ENCODE peak calls at places on chromosomes 16 and 17, in seven cellular contexts. One of them, this sample, is unnamed.

GRCh38 chr16:53357955-53358354 is 76.3 kb upstream of the RBL2 start:
- DNase-seq in stimulated activated CD8-positive, alpha-beta memory T cell treated with anti-CD3 and anti-CD28 coated beads, Interleukin-12 subunit alpha, Interleukin-12 subunit beta, amount 100 ng/mL, for 1 hour: no peak
- DNase-seq in Kasumi-1: no peak
- DNase-seq in pulmonary artery endothelial cell: no peak
- DNase-seq in NCI-H2171 treated with DMSO at 0.1 percent for 48 hours: no peak
- DNase-seq in GM13976: no peak
- DNase-seq in GM03348: no peak
- DNase-seq in this sample: no peak

GRCh38 chr16:14378131-14378551 is 251.9 kb downstream of the PARN start:
- DNase-seq in stimulated activated CD8-positive, alpha-beta memory T cell treated with anti-CD3 and anti-CD28 coated beads, Interleukin-12 subunit alpha, Interleukin-12 subunit beta, amount 100 ng/mL, for 1 hour: no peak
- DNase-seq in Kasumi-1: no peak
- DNase-seq in pulmonary artery endothelial cell: no peak
- DNase-seq in NCI-H2171 treated with DMSO at 0.1 percent for 48 hours: peak
- DNase-seq in GM13976: no peak
- DNase-seq in GM03348: peak
- DNase-seq in this sample: no peak

GRCh38 chr17:40312131-40312731 is 3.3 kb downstream of the RARA start:
- DNase-seq in stimulated activated CD8-positive, alpha-beta memory T cell treated with anti-CD3 and anti-CD28 coated beads, Interleukin-12 subunit alpha, Interleukin-12 subunit beta, amount 100 ng/mL, for 1 hour: no peak
- DNase-seq in Kasumi-1: no peak
- DNase-seq in pulmonary artery endothelial cell: no peak
- DNase-seq in NCI-H2171 treated with DMSO at 0.1 percent for 48 hours: no peak
- DNase-seq in GM13976: peak
- DNase-seq in GM03348: no peak
- DNase-seq in this sample: no peak

GRCh38 chr16:57314161-57314785 is 29.8 kb upstream of the PLLP start:
- DNase-seq in stimulated activated CD8-positive, alpha-beta memory T cell treated with anti-CD3 and anti-CD28 coated beads, Interleukin-12 subunit alpha, Interleukin-12 subunit beta, amount 100 ng/mL, for 1 hour: no peak
- DNase-seq in Kasumi-1: no peak
- DNase-seq in pulmonary artery endothelial cell: no peak
- DNase-seq in NCI-H2171 treated with DMSO at 0.1 percent for 48 hours: no peak
- DNase-seq in GM13976: peak
- DNase-seq in GM03348: no peak
- DNase-seq in this sample: no peak

GRCh38 chr17:80453980-80454556 is 22.3 kb downstream of the NPTX1 start:
- DNase-seq in stimulated activated CD8-positive, alpha-beta memory T cell treated with anti-CD3 and anti-CD28 coated beads, Interleukin-12 subunit alpha, Interleukin-12 subunit beta, amount 100 ng/mL, for 1 hour: no peak
- DNase-seq in Kasumi-1: no peak
- DNase-seq in pulmonary artery endothelial cell: no peak
- DNase-seq in NCI-H2171 treated with DMSO at 0.1 percent for 48 hours: no peak
- DNase-seq in GM13976: no peak
- DNase-seq in GM03348: no peak
- DNase-seq in this sample: no peak

GRCh38 chr17:13113821-13114525 is 96.1 kb upstream of the ELAC2 start:
- DNase-seq in stimulated activated CD8-positive, alpha-beta memory T cell treated with anti-CD3 and anti-CD28 coated beads, Interleukin-12 subunit alpha, Interleukin-12 subunit beta, amount 100 ng/mL, for 1 hour: no peak
- DNase-seq in Kasumi-1: no peak
- DNase-seq in pulmonary artery endothelial cell: no peak
- DNase-seq in NCI-H2171 treated with DMSO at 0.1 percent for 48 hours: no peak
- DNase-seq in GM13976: no peak
- DNase-seq in GM03348: no peak
- DNase-seq in this sample: no peak

GRCh38 chr17:14228903-14229302 is 7.8 kb downstream of the CDRT15 start:
- DNase-seq in stimulated activated CD8-positive, alpha-beta memory T cell treated with anti-CD3 and anti-CD28 coated beads, Interleukin-12 subunit alpha, Interleukin-12 subunit beta, amount 100 ng/mL, for 1 hour: no peak
- DNase-seq in Kasumi-1: no peak
- DNase-seq in pulmonary artery endothelial cell: no peak
- DNase-seq in NCI-H2171 treated with DMSO at 0.1 percent for 48 hours: no peak
- DNase-seq in GM13976: no peak
- DNase-seq in GM03348: no peak
- DNase-seq in this sample: no peak

GRCh38 chr17:68089881-68090280 is 54.3 kb downstream of the KPNA2 start:
- DNase-seq in stimulated activated CD8-positive, alpha-beta memory T cell treated with anti-CD3 and anti-CD28 coated beads, Interleukin-12 subunit alpha, Interleukin-12 subunit beta, amount 100 ng/mL, for 1 hour: no peak
- DNase-seq in Kasumi-1: peak
- DNase-seq in pulmonary artery endothelial cell: no peak
- DNase-seq in NCI-H2171 treated with DMSO at 0.1 percent for 48 hours: no peak
- DNase-seq in GM13976: peak
- DNase-seq in GM03348: no peak
- DNase-seq in this sample: no peak

GRCh38 chr16:9047689-9048301 is 43.6 kb upstream of the HAPSTR1 start:
- DNase-seq in stimulated activated CD8-positive, alpha-beta memory T cell treated with anti-CD3 and anti-CD28 coated beads, Interleukin-12 subunit alpha, Interleukin-12 subunit beta, amount 100 ng/mL, for 1 hour: peak
- DNase-seq in Kasumi-1: peak
- DNase-seq in pulmonary artery endothelial cell: peak
- DNase-seq in NCI-H2171 treated with DMSO at 0.1 percent for 48 hours: peak
- DNase-seq in GM13976: peak
- DNase-seq in GM03348: peak
- DNase-seq in this sample: peak

GRCh38 chr16:3282103-3282746 is 1.1 kb upstream of the ZNF263 start:
- DNase-seq in stimulated activated CD8-positive, alpha-beta memory T cell treated with anti-CD3 and anti-CD28 coated beads, Interleukin-12 subunit alpha, Interleukin-12 subunit beta, amount 100 ng/mL, for 1 hour: no peak
- DNase-seq in Kasumi-1: peak
- DNase-seq in pulmonary artery endothelial cell: no peak
- DNase-seq in NCI-H2171 treated with DMSO at 0.1 percent for 48 hours: peak
- DNase-seq in GM13976: no peak
- DNase-seq in GM03348: peak
- DNase-seq in this sample: no peak

GRCh38 chr17:67055811-67056745 is 11.7 kb downstream of the CACNG1 start:
- DNase-seq in stimulated activated CD8-positive, alpha-beta memory T cell treated with anti-CD3 and anti-CD28 coated beads, Interleukin-12 subunit alpha, Interleukin-12 subunit beta, amount 100 ng/mL, for 1 hour: no peak
- DNase-seq in Kasumi-1: no peak
- DNase-seq in pulmonary artery endothelial cell: no peak
- DNase-seq in NCI-H2171 treated with DMSO at 0.1 percent for 48 hours: peak
- DNase-seq in GM13976: no peak
- DNase-seq in GM03348: no peak
- DNase-seq in this sample: no peak

GRCh38 chr17:16352303-16352837 is 899 bp downstream of the CENPV start:
- DNase-seq in stimulated activated CD8-positive, alpha-beta memory T cell treated with anti-CD3 and anti-CD28 coated beads, Interleukin-12 subunit alpha, Interleukin-12 subunit beta, amount 100 ng/mL, for 1 hour: peak
- DNase-seq in Kasumi-1: peak
- DNase-seq in pulmonary artery endothelial cell: no peak
- DNase-seq in NCI-H2171 treated with DMSO at 0.1 percent for 48 hours: peak
- DNase-seq in GM13976: peak
- DNase-seq in GM03348: peak
- DNase-seq in this sample: peak

GRCh38 chr16:54443352-54443751 is 156.8 kb upstream of the IRX3 start:
- DNase-seq in stimulated activated CD8-positive, alpha-beta memory T cell treated with anti-CD3 and anti-CD28 coated beads, Interleukin-12 subunit alpha, Interleukin-12 subunit beta, amount 100 ng/mL, for 1 hour: no peak
- DNase-seq in Kasumi-1: no peak
- DNase-seq in pulmonary artery endothelial cell: no peak
- DNase-seq in NCI-H2171 treated with DMSO at 0.1 percent for 48 hours: no peak
- DNase-seq in GM13976: no peak
- DNase-seq in GM03348: no peak
- DNase-seq in this sample: no peak

GRCh38 chr17:5049314-5049819 is 14.1 kb upstream of the SLC52A1 start:
- DNase-seq in stimulated activated CD8-positive, alpha-beta memory T cell treated with anti-CD3 and anti-CD28 coated beads, Interleukin-12 subunit alpha, Interleukin-12 subunit beta, amount 100 ng/mL, for 1 hour: peak
- DNase-seq in Kasumi-1: no peak
- DNase-seq in pulmonary artery endothelial cell: no peak
- DNase-seq in NCI-H2171 treated with DMSO at 0.1 percent for 48 hours: no peak
- DNase-seq in GM13976: no peak
- DNase-seq in GM03348: no peak
- DNase-seq in this sample: peak

GRCh38 chr17:59361916-59362810 is 30.7 kb downstream of the YPEL2 start:
- DNase-seq in stimulated activated CD8-positive, alpha-beta memory T cell treated with anti-CD3 and anti-CD28 coated beads, Interleukin-12 subunit alpha, Interleukin-12 subunit beta, amount 100 ng/mL, for 1 hour: peak
- DNase-seq in Kasumi-1: peak
- DNase-seq in pulmonary artery endothelial cell: no peak
- DNase-seq in NCI-H2171 treated with DMSO at 0.1 percent for 48 hours: no peak
- DNase-seq in GM13976: peak
- DNase-seq in GM03348: peak
- DNase-seq in this sample: peak

GRCh38 chr17:1709971-1710806 is at the start of gene TLCD2:
- DNase-seq in stimulated activated CD8-positive, alpha-beta memory T cell treated with anti-CD3 and anti-CD28 coated beads, Interleukin-12 subunit alpha, Interleukin-12 subunit beta, amount 100 ng/mL, for 1 hour: no peak
- DNase-seq in Kasumi-1: no peak
- DNase-seq in pulmonary artery endothelial cell: no peak
- DNase-seq in NCI-H2171 treated with DMSO at 0.1 percent for 48 hours: peak
- DNase-seq in GM13976: peak
- DNase-seq in GM03348: peak
- DNase-seq in this sample: no peak

GRCh38 chr17:81458628-81459027 is 54.0 kb downstream of the ACTG1 start:
- DNase-seq in stimulated activated CD8-positive, alpha-beta memory T cell treated with anti-CD3 and anti-CD28 coated beads, Interleukin-12 subunit alpha, Interleukin-12 subunit beta, amount 100 ng/mL, for 1 hour: no peak
- DNase-seq in Kasumi-1: peak
- DNase-seq in pulmonary artery endothelial cell: no peak
- DNase-seq in NCI-H2171 treated with DMSO at 0.1 percent for 48 hours: no peak
- DNase-seq in GM13976: no peak
- DNase-seq in GM03348: no peak
- DNase-seq in this sample: no peak

GRCh38 chr17:59154335-59154720 is 658 bp downstream of the SKA2 start:
- DNase-seq in stimulated activated CD8-positive, alpha-beta memory T cell treated with anti-CD3 and anti-CD28 coated beads, Interleukin-12 subunit alpha, Interleukin-12 subunit beta, amount 100 ng/mL, for 1 hour: no peak
- DNase-seq in Kasumi-1: peak
- DNase-seq in pulmonary artery endothelial cell: no peak
- DNase-seq in NCI-H2171 treated with DMSO at 0.1 percent for 48 hours: peak
- DNase-seq in GM13976: peak
- DNase-seq in GM03348: peak
- DNase-seq in this sample: peak

GRCh38 chr16:78227855-78228254 is 128.4 kb downstream of the WWOX start:
- DNase-seq in stimulated activated CD8-positive, alpha-beta memory T cell treated with anti-CD3 and anti-CD28 coated beads, Interleukin-12 subunit alpha, Interleukin-12 subunit beta, amount 100 ng/mL, for 1 hour: no peak
- DNase-seq in Kasumi-1: no peak
- DNase-seq in pulmonary artery endothelial cell: no peak
- DNase-seq in NCI-H2171 treated with DMSO at 0.1 percent for 48 hours: peak
- DNase-seq in GM13976: no peak
- DNase-seq in GM03348: no peak
- DNase-seq in this sample: no peak

GRCh38 chr17:16926061-16926511 is 45.8 kb downstream of the TNFRSF13B start:
- DNase-seq in stimulated activated CD8-positive, alpha-beta memory T cell treated with anti-CD3 and anti-CD28 coated beads, Interleukin-12 subunit alpha, Interleukin-12 subunit beta, amount 100 ng/mL, for 1 hour: no peak
- DNase-seq in Kasumi-1: no peak
- DNase-seq in pulmonary artery endothelial cell: no peak
- DNase-seq in NCI-H2171 treated with DMSO at 0.1 percent for 48 hours: no peak
- DNase-seq in GM13976: no peak
- DNase-seq in GM03348: no peak
- DNase-seq in this sample: no peak

GRCh38 chr17:20922128-20922670 is 120.6 kb downstream of the USP22 start:
- DNase-seq in stimulated activated CD8-positive, alpha-beta memory T cell treated with anti-CD3 and anti-CD28 coated beads, Interleukin-12 subunit alpha, Interleukin-12 subunit beta, amount 100 ng/mL, for 1 hour: no peak
- DNase-seq in Kasumi-1: no peak
- DNase-seq in pulmonary artery endothelial cell: no peak
- DNase-seq in NCI-H2171 treated with DMSO at 0.1 percent for 48 hours: no peak
- DNase-seq in GM13976: no peak
- DNase-seq in GM03348: peak
- DNase-seq in this sample: no peak

GRCh38 chr16:86533942-86534341 is 21.1 kb downstream of the MTHFSD start:
- DNase-seq in stimulated activated CD8-positive, alpha-beta memory T cell treated with anti-CD3 and anti-CD28 coated beads, Interleukin-12 subunit alpha, Interleukin-12 subunit beta, amount 100 ng/mL, for 1 hour: no peak
- DNase-seq in Kasumi-1: no peak
- DNase-seq in pulmonary artery endothelial cell: no peak
- DNase-seq in NCI-H2171 treated with DMSO at 0.1 percent for 48 hours: no peak
- DNase-seq in GM13976: no peak
- DNase-seq in GM03348: no peak
- DNase-seq in this sample: no peak

GRCh38 chr17:76155988-76156661 is 15.1 kb upstream of the FOXJ1 start:
- DNase-seq in stimulated activated CD8-positive, alpha-beta memory T cell treated with anti-CD3 and anti-CD28 coated beads, Interleukin-12 subunit alpha, Interleukin-12 subunit beta, amount 100 ng/mL, for 1 hour: no peak
- DNase-seq in Kasumi-1: no peak
- DNase-seq in pulmonary artery endothelial cell: no peak
- DNase-seq in NCI-H2171 treated with DMSO at 0.1 percent for 48 hours: no peak
- DNase-seq in GM13976: no peak
- DNase-seq in GM03348: no peak
- DNase-seq in this sample: no peak

GRCh38 chr17:35084987-35085386 is 21.5 kb upstream of the RFFL start:
- DNase-seq in stimulated activated CD8-positive, alpha-beta memory T cell treated with anti-CD3 and anti-CD28 coated beads, Interleukin-12 subunit alpha, Interleukin-12 subunit beta, amount 100 ng/mL, for 1 hour: no peak
- DNase-seq in Kasumi-1: no peak
- DNase-seq in pulmonary artery endothelial cell: no peak
- DNase-seq in NCI-H2171 treated with DMSO at 0.1 percent for 48 hours: no peak
- DNase-seq in GM13976: no peak
- DNase-seq in GM03348: peak
- DNase-seq in this sample: no peak

GRCh38 chr17:75412455-75413317 is 7.2 kb upstream of the GRB2 start:
- DNase-seq in stimulated activated CD8-positive, alpha-beta memory T cell treated with anti-CD3 and anti-CD28 coated beads, Interleukin-12 subunit alpha, Interleukin-12 subunit beta, amount 100 ng/mL, for 1 hour: peak
- DNase-seq in Kasumi-1: peak
- DNase-seq in pulmonary artery endothelial cell: no peak
- DNase-seq in NCI-H2171 treated with DMSO at 0.1 percent for 48 hours: peak
- DNase-seq in GM13976: peak
- DNase-seq in GM03348: peak
- DNase-seq in this sample: peak

GRCh38 chr16:68093816-68094613 is 8.8 kb downstream of the NFATC3 start:
- DNase-seq in stimulated activated CD8-positive, alpha-beta memory T cell treated with anti-CD3 and anti-CD28 coated beads, Interleukin-12 subunit alpha, Interleukin-12 subunit beta, amount 100 ng/mL, for 1 hour: no peak
- DNase-seq in Kasumi-1: peak
- DNase-seq in pulmonary artery endothelial cell: no peak
- DNase-seq in NCI-H2171 treated with DMSO at 0.1 percent for 48 hours: peak
- DNase-seq in GM13976: no peak
- DNase-seq in GM03348: peak
- DNase-seq in this sample: no peak

GRCh38 chr16:1871974-1872635 is at the start of gene MEIOB:
- DNase-seq in stimulated activated CD8-positive, alpha-beta memory T cell treated with anti-CD3 and anti-CD28 coated beads, Interleukin-12 subunit alpha, Interleukin-12 subunit beta, amount 100 ng/mL, for 1 hour: peak
- DNase-seq in Kasumi-1: no peak
- DNase-seq in pulmonary artery endothelial cell: no peak
- DNase-seq in NCI-H2171 treated with DMSO at 0.1 percent for 48 hours: no peak
- DNase-seq in GM13976: peak
- DNase-seq in GM03348: peak
- DNase-seq in this sample: peak

GRCh38 chr16:2149630-2150417 is 1.4 kb downstream of the RAB26 start:
- DNase-seq in stimulated activated CD8-positive, alpha-beta memory T cell treated with anti-CD3 and anti-CD28 coated beads, Interleukin-12 subunit alpha, Interleukin-12 subunit beta, amount 100 ng/mL, for 1 hour: no peak
- DNase-seq in Kasumi-1: no peak
- DNase-seq in pulmonary artery endothelial cell: no peak
- DNase-seq in NCI-H2171 treated with DMSO at 0.1 percent for 48 hours: no peak
- DNase-seq in GM13976: no peak
- DNase-seq in GM03348: no peak
- DNase-seq in this sample: no peak